ENCODE peak calls at places on chromosomes 4 and X, in six cellular contexts. N is suprapubic skin, C is iris pigment epithelial cell, D is GM03348, F is SK-N-DZ, S is ovary. T is an unnamed sample.

GRCh38 chr4:7460591-7460990 is 25.9 kb upstream of the PSAPL1 start:
- DNase-seq in N (no peak), C (peak; percentile 31), D (no peak), F (peak; percentile 28), S (peak; percentile 90), T (no peak)

GRCh38 chr4:138911903-138912713 is 103.5 kb upstream of the NOCT start:
- DNase-seq in N (no peak), C (no peak), D (no peak), F (no peak), S (no peak), T (no peak)

GRCh38 chr4:61202638-61203495 is 2.7 kb downstream of the ADGRL3 start:
- DNase-seq in N (no peak), C (peak; percentile 9), D (no peak), F (peak; percentile 67), S (no peak), T (no peak)

GRCh38 chrX:14777484-14777883 is 95.4 kb downstream of the FANCB start:
- DNase-seq in N (no peak), C (peak; percentile 53), D (peak; percentile 39), F (no peak), S (no peak), T (no peak)

GRCh38 chr4:87502580-87503238 is 26.5 kb downstream of the SPARCL1 start:
- DNase-seq in N (no peak), C (peak; percentile 70), D (no peak), F (no peak), S (no peak), T (no peak)

GRCh38 chr4:73944061-73944875 is 37.6 kb downstream of the PF4 start:
- DNase-seq in N (no peak), C (peak; percentile 22), D (peak; percentile 45), F (no peak), S (peak; percentile 53), T (no peak)

GRCh38 chrX:65985922-65986588 is 53.8 kb downstream of the VSIG4 start:
- DNase-seq in N (no peak), C (peak; percentile 47), D (peak; percentile 45), F (no peak), S (no peak), T (peak; percentile 57)

GRCh38 chr4:92812652-92813051 is 508.9 kb downstream of the GRID2 start:
- DNase-seq in N (no peak), C (no peak), D (no peak), F (no peak), S (no peak), T (no peak)

GRCh38 chr4:62940229-62940628 is 1469.0 kb downstream of the TECRL start:
- DNase-seq in N (no peak), C (no peak), D (no peak), F (no peak), S (no peak), T (no peak)

T was measured in HL-60.